ENCODE peak calls at places on chromosomes 1 and 21, in six cellular contexts. K is H1, G is WTC11, M is K562, Z is HepG2, X is GM12878. J is an unnamed sample.

GRCh38 chr1:217506878-217507277 is 124.0 kb downstream of the GPATCH2 start:
- DNase-seq in M (no peak), G (no peak), K (no peak), Z (no peak), X (no peak), J (no peak)

GRCh38 chr21:28632718-28633408 is 359.8 kb downstream of the LTN1 start:
- DNase-seq in Z (no peak), M (no peak), G (no peak), X (no peak), K (no peak), J (peak; percentile 24)

GRCh38 chr1:97137862-97138514 is 416.4 kb downstream of the PTBP2 start:
- DNase-seq in X (peak; percentile 20), Z (peak; percentile 22), G (no peak), K (no peak), M (no peak), J (peak; percentile 83)

GRCh38 chr1:92953491-92953890 is 7.8 kb downstream of the DIPK1A start:
- DNase-seq in X (no peak), M (no peak), K (no peak), Z (no peak), G (no peak), J (no peak)

GRCh38 chr1:85581802-85582686 is 1.5 kb downstream of the CCN1 start:
- DNase-seq in G (peak; percentile 43), X (no peak), M (peak; percentile 31), K (no peak), Z (peak; percentile 49), J (peak; percentile 73)

GRCh38 chr21:29360799-29361765 is 62.4 kb downstream of the BACH1 start:
- DNase-seq in M (no peak), Z (no peak), G (no peak), X (no peak), K (no peak), J (peak; percentile 27)

GRCh38 chr1:81424056-81424455 is 376.7 kb upstream of the ADGRL2 start:
- DNase-seq in M (no peak), X (no peak), G (no peak), Z (no peak), K (no peak), J (no peak)

GRCh38 chr1:165524639-165525038 is 19.2 kb upstream of the LRRC52 start:
- DNase-seq in Z (no peak), K (no peak), X (no peak), M (no peak), G (no peak), J (no peak)

GRCh38 chr1:205907794-205908193 is 35.5 kb downstream of the SLC26A9 start:
- DNase-seq in K (no peak), X (no peak), G (peak; percentile 57), M (peak; percentile 14), Z (no peak), J (peak; percentile 75)

GRCh38 chr1:41740630-41741239 is 178.0 kb downstream of the HIVEP3 start:
- DNase-seq in G (no peak), Z (no peak), X (no peak), M (no peak), K (no peak), J (no peak)

GRCh38 chr21:22575165-22575584 is 1577.0 kb downstream of the NCAM2 start:
- DNase-seq in Z (no peak), K (peak; percentile 36), G (peak; percentile 25), M (peak; percentile 8), X (no peak), J (peak; percentile 72)

GRCh38 chr1:87335175-87335992 is 6.7 kb downstream of the LMO4 start:
- DNase-seq in X (no peak), K (no peak), Z (peak; percentile 9), M (peak; percentile 78), G (peak; percentile 60), J (peak; percentile 72)

GRCh38 chr1:165117482-165117881 is 239.0 kb downstream of the LMX1A start:
- DNase-seq in M (no peak), X (no peak), Z (no peak), K (no peak), G (peak; percentile 61), J (peak; percentile 68)

GRCh38 chr1:158124034-158124433 is 56.7 kb upstream of the CD1D start:
- DNase-seq in G (no peak), M (no peak), Z (no peak), K (no peak), X (no peak), J (no peak)

GRCh38 chr1:10651377-10651776 is 145.1 kb downstream of the CASZ1 start:
- DNase-seq in K (no peak), X (no peak), G (no peak), Z (peak; percentile 15), M (peak; percentile 60), J (peak; percentile 65)

GRCh38 chr1:235366286-235366685 is 941 bp upstream of the TBCE start:
- DNase-seq in K (no peak), M (peak; percentile 44), G (no peak), X (no peak), Z (no peak), J (no peak)

GRCh38 chr1:150696590-150696989 is 364 bp downstream of the GOLPH3L start:
- DNase-seq in X (no peak), G (no peak), K (no peak), M (no peak), Z (no peak), J (peak; percentile 28)

GRCh38 chr1:243559575-243560172 is 290.4 kb downstream of the AKT3 start:
- DNase-seq in X (no peak), Z (no peak), K (no peak), G (no peak), M (no peak), J (no peak)

GRCh38 chr1:28507646-28508434 is 2.0 kb downstream of the RCC1 start:
- DNase-seq in M (no peak), G (no peak), Z (no peak), K (no peak), X (no peak), J (no peak)

GRCh38 chr1:225707824-225708223 is 54.9 kb upstream of the ENAH start:
- DNase-seq in M (no peak), K (no peak), Z (no peak), G (no peak), X (no peak), J (no peak)

GRCh38 chr1:25793585-25794170 is 6.3 kb upstream of the SELENON start:
- DNase-seq in M (no peak), K (no peak), G (no peak), Z (no peak), X (no peak), J (no peak)
- TF ChIP-seq CREB1 in M (no peak), K (no peak), G (no peak), Z (no peak), X (no peak), J (no peak)

GRCh38 chr1:156129687-156130577 is 15.4 kb downstream of the LMNA start:
- DNase-seq in G (peak; percentile 94), K (peak; percentile 95), Z (peak; percentile 98), M (peak; percentile 72), X (no peak), J (peak; percentile 98)

GRCh38 chr1:156128749-156129682 is 14.5 kb downstream of the LMNA start:
- DNase-seq in Z (no peak), K (no peak), X (no peak), M (no peak), G (no peak), J (no peak)

GRCh38 chr1:156126043-156126700 is 11.7 kb downstream of the LMNA start:
- DNase-seq in M (peak; percentile 57), Z (peak; percentile 40), K (no peak), X (no peak), G (peak; percentile 86), J (peak; percentile 91)

GRCh38 chr1:156124557-156125483 is 10.3 kb downstream of the LMNA start:
- DNase-seq in Z (no peak), G (no peak), K (no peak), X (peak; percentile 52), M (no peak), J (peak; percentile 54)

GRCh38 chr1:156126701-156127534 is 12.4 kb downstream of the LMNA start:
- DNase-seq in X (peak; percentile 86), K (no peak), G (no peak), M (no peak), Z (no peak), J (no peak)
- TF ChIP-seq CREB1 in X (peak; percentile 60), K (no peak), G (no peak), M (no peak), Z (no peak), J (no peak)

GRCh38 chr1:26783646-26784022 is 4.1 kb upstream of the PIGV start:
- DNase-seq in X (no peak), K (no peak), M (no peak), Z (no peak), G (no peak), J (no peak)

GRCh38 chr1:26785611-26786436 is 1.9 kb upstream of the PIGV start:
- DNase-seq in G (no peak), Z (no peak), X (no peak), K (no peak), M (no peak), J (peak; percentile 6)

GRCh38 chr1:26784023-26784871 is 3.5 kb upstream of the PIGV start:
- DNase-seq in K (no peak), Z (peak; percentile 99), X (no peak), G (peak; percentile 35), M (peak; percentile 96), J (peak; percentile 53)

GRCh38 chr1:26786437-26787380 is 1.0 kb upstream of the PIGV start:
- DNase-seq in M (peak; percentile 79), G (peak; percentile 48), K (no peak), Z (peak; percentile 71), X (no peak), J (peak; percentile 69)

GRCh38 chr1:26784886-26785285 is 2.9 kb upstream of the PIGV start:
- DNase-seq in Z (no peak), M (no peak), G (no peak), X (no peak), K (no peak), J (no peak)
- TF ChIP-seq CREB1 in Z (no peak), M (no peak), G (no peak), X (no peak), K (no peak), J (no peak)

GRCh38 chr1:12482999-12483398 is 135.0 kb downstream of the DHRS3 start:
- DNase-seq in X (no peak), G (no peak), Z (no peak), M (no peak), K (no peak), J (no peak)

GRCh38 chr1:12481928-12482327 is 136.1 kb downstream of the DHRS3 start:
- DNase-seq in X (no peak), G (no peak), M (no peak), K (no peak), Z (no peak), J (no peak)

GRCh38 chr1:12480031-12480430 is 138.0 kb downstream of the DHRS3 start:
- DNase-seq in G (no peak), K (no peak), X (no peak), M (no peak), Z (no peak), J (no peak)

GRCh38 chr1:12479311-12479710 is 138.7 kb downstream of the DHRS3 start:
- DNase-seq in K (no peak), G (no peak), X (no peak), Z (no peak), M (no peak), J (no peak)

DNA sequence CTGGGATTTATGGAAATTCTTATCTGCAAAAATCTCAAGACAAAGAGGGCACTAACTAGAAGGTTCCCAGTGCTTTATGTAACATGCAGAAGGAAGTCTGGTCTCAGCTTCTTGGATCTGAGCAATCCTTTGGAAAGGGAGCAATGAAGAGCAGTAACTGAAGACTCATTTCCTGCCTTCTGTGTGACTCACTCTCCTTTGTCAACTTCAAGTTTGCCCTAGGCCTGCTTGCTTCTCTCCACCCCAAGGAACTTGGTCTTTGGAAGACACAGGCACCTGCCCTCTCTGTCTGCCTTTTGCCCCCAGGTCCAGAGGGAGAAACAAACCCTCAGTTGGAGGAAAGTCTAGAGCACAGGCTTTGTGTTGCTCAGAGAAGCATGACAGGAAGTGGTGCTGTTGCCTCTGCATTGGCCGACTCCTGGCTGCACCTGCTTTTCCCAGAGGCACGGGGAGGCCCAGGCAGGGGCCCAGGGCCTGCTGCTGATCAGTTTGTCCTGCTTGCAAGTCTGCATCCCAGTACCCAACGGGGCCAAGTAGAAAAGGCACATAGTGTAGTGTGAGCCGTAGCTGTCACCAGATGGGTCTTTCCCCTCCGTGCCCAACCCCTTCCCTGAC is 137.2 kb downstream of the DHRS3 start:
- DNase-seq in K (no peak), G (no peak), X (no peak), M (no peak), Z (no peak), J (no peak)
- TF ChIP-seq CREB1 in K (no peak), G (no peak), X (no peak), M (no peak), Z (no peak), J (no peak)